ENCODE peak calls at places on chromosomes 5 and 9, in nine cellular contexts. U is skeletal muscle cell; F is NCI-H2081; B is G401; H is activated CD8-positive, alpha-beta memory T cell treated with anti-CD3 and anti-CD28 coated beads for 48 hours; X is Calu3; A is tibial artery; O is SK-MEL-5; L is cardiac septum. Z is an unnamed sample.

GRCh38 chr5:78647411-78647818 is 1.2 kb downstream of the LHFPL2 start:
- DNase-seq in U (no peak), F (no peak), B (peak), H (no peak), X (peak), A (no peak), O (peak), L (no peak), Z (peak)

GRCh38 chr5:154193636-154194035 is 3.1 kb downstream of the GALNT10 start:
- DNase-seq in U (no peak), F (no peak), B (no peak), H (no peak), X (no peak), A (no peak), O (no peak), L (no peak), Z (no peak)

GRCh38 chr9:137279741-137280477 is 2.4 kb downstream of the TOR4A start:
- DNase-seq in U (no peak), F (no peak), B (no peak), H (no peak), X (no peak), A (no peak), O (no peak), L (no peak), Z (no peak)

GRCh38 chr5:150350524-150351344 is 6.8 kb upstream of the TCOF1 start:
- DNase-seq in U (peak), F (no peak), B (peak), H (peak), X (peak), A (peak), O (peak), L (peak), Z (peak)

GRCh38 chr9:35172878-35173277 is 11.1 kb downstream of the UNC13B start:
- DNase-seq in U (no peak), F (no peak), B (no peak), H (no peak), X (no peak), A (no peak), O (no peak), L (no peak), Z (no peak)

GRCh38 chr5:24633705-24634325 is 11.0 kb downstream of the CDH10 start:
- DNase-seq in U (no peak), F (peak), B (peak), H (no peak), X (peak), A (no peak), O (peak), L (no peak), Z (no peak)

GRCh38 chr5:132840896-132841818 is 10.7 kb upstream of the SHROOM1 start:
- DNase-seq in U (no peak), F (no peak), B (no peak), H (no peak), X (no peak), A (no peak), O (no peak), L (no peak), Z (no peak)

GRCh38 chr9:8356406-8356805 is 556.8 kb upstream of the DMAC1 start:
- DNase-seq in U (no peak), F (no peak), B (no peak), H (no peak), X (no peak), A (no peak), O (no peak), L (no peak), Z (no peak)